ENCODE peak calls at places on chromosome 22, in ten cellular contexts. One of them, this sample, is unnamed.

GRCh38 chr22:42163515-42163914 is 32.9 kb upstream of the CYP2D6 start:
- DNase-seq in AG10803: no peak
- DNase-seq in lower lobe of right lung: no peak
- DNase-seq in fibroblast of lung: no peak
- DNase-seq in A549: no peak
- DNase-seq in CD8-positive, alpha-beta T cell: no peak
- DNase-seq in HCT116: no peak
- DNase-seq in esophagus muscularis mucosa: no peak
- DNase-seq in BE2C: no peak
- DNase-seq in cardiac fibroblast: no peak
- DNase-seq in this sample: no peak

GRCh38 chr22:41876275-41876674 is 38.6 kb downstream of the SHISA8 start:
- DNase-seq in HCT116: no peak
- DNase-seq in cardiac fibroblast: no peak
- DNase-seq in lower lobe of right lung: no peak
- DNase-seq in AG10803: peak
- DNase-seq in esophagus muscularis mucosa: no peak
- DNase-seq in CD8-positive, alpha-beta T cell: no peak
- DNase-seq in BE2C: no peak
- DNase-seq in fibroblast of lung: peak
- DNase-seq in A549: no peak
- DNase-seq in this sample: no peak

GRCh38 chr22:17699696-17700330 is 61.3 kb downstream of the BCL2L13 start:
- DNase-seq in cardiac fibroblast: no peak
- DNase-seq in BE2C: no peak
- DNase-seq in A549: no peak
- DNase-seq in esophagus muscularis mucosa: no peak
- DNase-seq in HCT116: no peak
- DNase-seq in lower lobe of right lung: no peak
- DNase-seq in AG10803: no peak
- DNase-seq in CD8-positive, alpha-beta T cell: no peak
- DNase-seq in fibroblast of lung: no peak
- DNase-seq in this sample: no peak

GRCh38 chr22:43222281-43222680 is 35.3 kb upstream of the TTLL12 start:
- DNase-seq in CD8-positive, alpha-beta T cell: no peak
- DNase-seq in HCT116: no peak
- DNase-seq in BE2C: peak
- DNase-seq in AG10803: no peak
- DNase-seq in esophagus muscularis mucosa: no peak
- DNase-seq in lower lobe of right lung: no peak
- DNase-seq in cardiac fibroblast: no peak
- DNase-seq in A549: no peak
- DNase-seq in fibroblast of lung: no peak
- DNase-seq in this sample: no peak

GRCh38 chr22:41512421-41513194 is 31.7 kb downstream of the POLR3H start:
- DNase-seq in fibroblast of lung: peak
- DNase-seq in CD8-positive, alpha-beta T cell: no peak
- DNase-seq in lower lobe of right lung: no peak
- DNase-seq in AG10803: peak
- DNase-seq in BE2C: peak
- DNase-seq in A549: peak
- DNase-seq in esophagus muscularis mucosa: no peak
- DNase-seq in HCT116: peak
- DNase-seq in cardiac fibroblast: peak
- DNase-seq in this sample: peak

GRCh38 chr22:46149998-46150549 is at the start of gene PPARA:
- DNase-seq in AG10803: peak
- DNase-seq in cardiac fibroblast: peak
- DNase-seq in lower lobe of right lung: peak
- DNase-seq in HCT116: peak
- DNase-seq in esophagus muscularis mucosa: no peak
- DNase-seq in A549: peak
- DNase-seq in BE2C: peak
- DNase-seq in CD8-positive, alpha-beta T cell: peak
- DNase-seq in fibroblast of lung: peak
- DNase-seq in this sample: peak

GRCh38 chr22:26573026-26573662 is 16.8 kb downstream of the TPST2 start:
- DNase-seq in cardiac fibroblast: peak
- DNase-seq in CD8-positive, alpha-beta T cell: peak
- DNase-seq in fibroblast of lung: peak
- DNase-seq in esophagus muscularis mucosa: no peak
- DNase-seq in lower lobe of right lung: peak
- DNase-seq in BE2C: no peak
- DNase-seq in A549: no peak
- DNase-seq in HCT116: no peak
- DNase-seq in AG10803: peak
- DNase-seq in this sample: peak

GRCh38 chr22:35140879-35141745 is 75.2 kb downstream of the ISX start:
- DNase-seq in fibroblast of lung: no peak
- DNase-seq in HCT116: no peak
- DNase-seq in cardiac fibroblast: no peak
- DNase-seq in BE2C: peak
- DNase-seq in AG10803: no peak
- DNase-seq in A549: no peak
- DNase-seq in esophagus muscularis mucosa: no peak
- DNase-seq in lower lobe of right lung: no peak
- DNase-seq in CD8-positive, alpha-beta T cell: no peak
- DNase-seq in this sample: no peak

DNA sequence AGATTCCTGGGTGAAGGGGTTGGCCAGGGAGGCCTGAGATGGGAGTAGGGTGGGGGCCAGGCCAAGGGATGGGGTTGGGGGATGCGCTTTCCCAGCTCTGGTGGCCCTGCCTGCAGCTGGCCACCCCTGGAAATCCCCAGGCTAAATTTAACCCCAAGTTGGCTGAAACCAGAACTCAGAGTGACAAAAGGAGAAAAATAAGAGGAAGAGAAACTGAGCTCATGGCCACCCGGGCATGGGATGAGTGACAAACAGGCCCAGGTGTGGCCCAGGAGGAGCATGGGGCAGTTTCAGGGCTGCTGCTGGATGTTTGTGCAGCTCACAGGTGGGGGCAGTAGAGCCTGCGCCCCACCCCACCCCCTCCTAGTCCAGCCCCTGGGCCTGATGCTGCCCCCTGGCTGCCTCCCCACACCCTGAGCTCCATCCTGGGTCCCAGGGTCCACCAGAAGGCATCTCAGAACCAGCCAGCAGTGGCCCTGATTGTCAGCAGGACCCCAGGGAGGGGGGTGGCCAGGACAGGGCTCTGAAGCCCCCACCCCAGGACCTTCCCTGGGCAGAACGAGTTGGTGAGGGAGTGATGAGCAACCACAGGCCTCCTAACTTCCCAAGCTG is 48.0 kb downstream of the IGLL5 start:
- DNase-seq in CD8-positive, alpha-beta T cell: no peak
- DNase-seq in A549: no peak
- DNase-seq in BE2C: no peak
- DNase-seq in HCT116: no peak
- DNase-seq in esophagus muscularis mucosa: no peak
- DNase-seq in lower lobe of right lung: peak
- DNase-seq in AG10803: no peak
- DNase-seq in fibroblast of lung: no peak
- DNase-seq in cardiac fibroblast: no peak
- DNase-seq in this sample: no peak
- TF ChIP-seq CTCF in CD8-positive, alpha-beta T cell: no peak
- TF ChIP-seq CTCF in A549: no peak
- TF ChIP-seq CTCF in BE2C: no peak
- TF ChIP-seq CTCF in HCT116: no peak
- TF ChIP-seq CTCF in esophagus muscularis mucosa: no peak
- TF ChIP-seq CTCF in lower lobe of right lung: no peak
- TF ChIP-seq CTCF in AG10803: no peak
- TF ChIP-seq CTCF in fibroblast of lung: no peak
- TF ChIP-seq CTCF in cardiac fibroblast: no peak
- TF ChIP-seq CTCF in this sample: no peak

GRCh38 chr22:50525104-50525958 is at the start of gene SCO2:
- DNase-seq in lower lobe of right lung: peak
- DNase-seq in esophagus muscularis mucosa: peak
- DNase-seq in HCT116: peak
- DNase-seq in fibroblast of lung: peak
- DNase-seq in cardiac fibroblast: peak
- DNase-seq in CD8-positive, alpha-beta T cell: peak
- DNase-seq in BE2C: peak
- DNase-seq in A549: peak
- DNase-seq in AG10803: peak
- DNase-seq in this sample: peak

GRCh38 chr22:50527921-50528681 is 1.7 kb downstream of the TYMP start:
- DNase-seq in CD8-positive, alpha-beta T cell: peak
- DNase-seq in BE2C: no peak
- DNase-seq in fibroblast of lung: no peak
- DNase-seq in A549: no peak
- DNase-seq in lower lobe of right lung: peak
- DNase-seq in esophagus muscularis mucosa: no peak
- DNase-seq in cardiac fibroblast: no peak
- DNase-seq in AG10803: no peak
- DNase-seq in HCT116: no peak
- DNase-seq in this sample: no peak

GRCh38 chr22:50528682-50529415 is 963 bp downstream of the TYMP start:
- DNase-seq in cardiac fibroblast: no peak
- DNase-seq in CD8-positive, alpha-beta T cell: peak
- DNase-seq in AG10803: no peak
- DNase-seq in HCT116: no peak
- DNase-seq in A549: no peak
- DNase-seq in fibroblast of lung: no peak
- DNase-seq in BE2C: no peak
- DNase-seq in lower lobe of right lung: peak
- DNase-seq in esophagus muscularis mucosa: no peak
- DNase-seq in this sample: no peak

GRCh38 chr22:50525991-50526848 is 822 bp upstream of the SCO2 start:
- DNase-seq in CD8-positive, alpha-beta T cell: peak
- DNase-seq in A549: peak
- DNase-seq in esophagus muscularis mucosa: no peak
- DNase-seq in BE2C: peak
- DNase-seq in cardiac fibroblast: peak
- DNase-seq in lower lobe of right lung: peak
- DNase-seq in fibroblast of lung: peak
- DNase-seq in HCT116: no peak
- DNase-seq in AG10803: peak
- DNase-seq in this sample: peak

DNA sequence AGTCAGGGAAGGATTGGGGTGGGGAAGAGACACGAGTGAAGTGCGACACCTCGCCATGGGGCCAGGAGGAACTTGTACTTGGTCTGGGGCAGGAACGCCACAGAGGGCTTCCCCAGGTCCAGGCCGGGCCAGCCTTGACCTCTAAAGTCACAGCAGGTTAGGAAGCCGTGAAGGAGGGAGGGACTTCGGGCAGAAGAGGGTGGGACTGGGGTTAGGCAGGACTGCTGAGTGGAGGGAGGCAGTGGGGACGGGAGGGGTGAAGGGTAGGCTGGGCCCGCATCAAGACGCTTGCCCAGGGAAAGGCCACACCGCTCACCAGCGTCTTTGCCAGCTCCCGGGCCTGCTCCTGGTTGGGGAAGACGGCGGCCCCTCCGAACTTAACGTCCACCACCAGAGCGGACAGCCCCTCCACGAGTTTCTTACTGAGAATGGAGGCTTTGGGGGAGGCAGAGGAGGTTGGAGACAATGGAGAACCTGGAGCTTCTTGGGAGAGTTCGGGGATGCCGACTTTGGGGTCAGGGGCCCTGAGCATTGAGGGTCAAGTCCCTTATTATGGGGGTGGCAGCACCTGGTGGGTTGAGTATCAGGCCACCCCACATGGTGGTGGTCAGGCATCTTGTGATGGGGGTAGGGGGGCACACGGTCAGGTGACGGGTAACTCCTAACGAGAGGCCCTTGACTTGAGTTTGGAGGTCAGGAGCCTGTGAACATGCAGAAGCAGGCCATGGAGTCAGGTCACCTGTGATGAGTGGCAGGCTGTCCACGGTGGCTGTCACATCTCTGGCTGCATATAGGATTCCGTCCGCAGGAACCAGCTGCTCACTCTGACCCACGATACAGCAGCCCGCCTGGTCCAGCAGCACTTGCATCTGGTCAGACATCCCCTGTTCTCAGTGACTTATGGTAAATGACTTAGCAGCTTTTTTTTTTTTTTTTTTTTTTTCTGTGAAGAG is 1.7 kb upstream of the SCO2 start:
- DNase-seq in CD8-positive, alpha-beta T cell: peak
- DNase-seq in fibroblast of lung: peak
- DNase-seq in cardiac fibroblast: peak
- DNase-seq in esophagus muscularis mucosa: no peak
- DNase-seq in lower lobe of right lung: peak
- DNase-seq in AG10803: peak
- DNase-seq in A549: peak
- DNase-seq in HCT116: no peak
- DNase-seq in BE2C: peak
- DNase-seq in this sample: no peak
- H3K4me3 ChIP-seq in CD8-positive, alpha-beta T cell: peak
- H3K4me3 ChIP-seq in fibroblast of lung: peak
- H3K4me3 ChIP-seq in cardiac fibroblast: peak
- H3K4me3 ChIP-seq in esophagus muscularis mucosa: peak
- H3K4me3 ChIP-seq in lower lobe of right lung: peak
- H3K4me3 ChIP-seq in AG10803: peak
- H3K4me3 ChIP-seq in A549: peak
- H3K4me3 ChIP-seq in HCT116: peak
- H3K4me3 ChIP-seq in BE2C: peak
- H3K4me3 ChIP-seq in this sample: peak

GRCh38 chr22:38461057-38461413 is 6.0 kb upstream of the KCNJ4 start:
- DNase-seq in cardiac fibroblast: no peak
- DNase-seq in esophagus muscularis mucosa: no peak
- DNase-seq in HCT116: no peak
- DNase-seq in lower lobe of right lung: no peak
- DNase-seq in CD8-positive, alpha-beta T cell: no peak
- DNase-seq in BE2C: no peak
- DNase-seq in fibroblast of lung: no peak
- DNase-seq in A549: no peak
- DNase-seq in AG10803: no peak
- DNase-seq in this sample: no peak

GRCh38 chr22:38462960-38463784 is 4.7 kb upstream of the KDELR3 start:
- DNase-seq in fibroblast of lung: no peak
- DNase-seq in HCT116: no peak
- DNase-seq in CD8-positive, alpha-beta T cell: no peak
- DNase-seq in AG10803: no peak
- DNase-seq in BE2C: no peak
- DNase-seq in A549: no peak
- DNase-seq in lower lobe of right lung: no peak
- DNase-seq in cardiac fibroblast: peak
- DNase-seq in esophagus muscularis mucosa: no peak
- DNase-seq in this sample: no peak

GRCh38 chr22:38460367-38460952 is 5.5 kb upstream of the KCNJ4 start:
- DNase-seq in fibroblast of lung: no peak
- DNase-seq in HCT116: no peak
- DNase-seq in CD8-positive, alpha-beta T cell: no peak
- DNase-seq in A549: no peak
- DNase-seq in lower lobe of right lung: no peak
- DNase-seq in esophagus muscularis mucosa: no peak
- DNase-seq in cardiac fibroblast: no peak
- DNase-seq in AG10803: no peak
- DNase-seq in BE2C: no peak
- DNase-seq in this sample: no peak

GRCh38 chr22:38464992-38465672 is 2.8 kb upstream of the KDELR3 start:
- DNase-seq in AG10803: no peak
- DNase-seq in fibroblast of lung: no peak
- DNase-seq in BE2C: no peak
- DNase-seq in A549: no peak
- DNase-seq in cardiac fibroblast: no peak
- DNase-seq in HCT116: no peak
- DNase-seq in CD8-positive, alpha-beta T cell: no peak
- DNase-seq in lower lobe of right lung: peak
- DNase-seq in esophagus muscularis mucosa: no peak
- DNase-seq in this sample: no peak

DNA sequence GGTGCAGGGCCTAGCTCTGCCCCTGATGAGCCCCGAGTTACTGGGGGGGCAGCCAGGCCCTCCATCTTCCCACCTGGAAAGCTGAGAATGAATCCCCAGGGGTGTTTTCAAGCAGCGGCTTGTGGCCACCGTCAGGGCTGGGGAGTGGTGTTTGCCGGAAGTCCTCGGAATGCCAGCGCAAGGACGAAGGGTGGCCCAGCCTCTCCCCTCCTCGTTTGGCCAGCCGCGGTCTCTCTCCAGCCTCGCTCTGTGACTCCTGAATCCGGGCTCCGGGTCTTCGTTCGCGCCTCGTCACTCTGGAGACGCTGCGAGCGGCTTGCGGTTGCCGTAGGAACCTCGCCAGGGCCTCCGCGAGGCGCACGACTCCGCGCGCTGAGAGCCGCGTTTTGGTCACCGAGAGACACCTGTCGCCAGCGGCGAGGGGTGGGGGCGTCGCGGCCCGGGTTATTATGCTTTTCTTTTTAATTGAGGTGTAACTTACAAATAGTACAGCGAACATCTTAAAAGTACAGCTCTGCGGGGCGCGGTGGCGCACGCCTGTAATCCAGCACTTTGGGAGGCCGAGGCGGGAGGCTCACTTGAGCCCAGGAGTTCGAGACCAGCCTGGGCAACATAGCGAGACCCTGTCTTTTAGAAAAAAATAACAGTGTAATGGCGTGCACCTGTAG is 6.3 kb upstream of the KDELR3 start:
- DNase-seq in cardiac fibroblast: peak
- DNase-seq in lower lobe of right lung: peak
- DNase-seq in CD8-positive, alpha-beta T cell: peak
- DNase-seq in AG10803: peak
- DNase-seq in esophagus muscularis mucosa: no peak
- DNase-seq in A549: peak
- DNase-seq in fibroblast of lung: peak
- DNase-seq in BE2C: peak
- DNase-seq in HCT116: peak
- DNase-seq in this sample: peak
- TF ChIP-seq CTCF in cardiac fibroblast: no peak
- TF ChIP-seq CTCF in lower lobe of right lung: no peak
- TF ChIP-seq CTCF in CD8-positive, alpha-beta T cell: no peak
- TF ChIP-seq CTCF in AG10803: no peak
- TF ChIP-seq CTCF in esophagus muscularis mucosa: no peak
- TF ChIP-seq CTCF in A549: no peak
- TF ChIP-seq CTCF in fibroblast of lung: no peak
- TF ChIP-seq CTCF in BE2C: no peak
- TF ChIP-seq CTCF in HCT116: no peak
- TF ChIP-seq CTCF in this sample: no peak

GRCh38 chr22:37417264-37417663 is 10.0 kb downstream of the ELFN2 start:
- DNase-seq in AG10803: no peak
- DNase-seq in A549: no peak
- DNase-seq in fibroblast of lung: no peak
- DNase-seq in esophagus muscularis mucosa: no peak
- DNase-seq in lower lobe of right lung: no peak
- DNase-seq in CD8-positive, alpha-beta T cell: no peak
- DNase-seq in BE2C: no peak
- DNase-seq in cardiac fibroblast: no peak
- DNase-seq in HCT116: no peak
- DNase-seq in this sample: no peak
- H3K4me3 ChIP-seq in AG10803: no peak
- H3K4me3 ChIP-seq in A549: no peak
- H3K4me3 ChIP-seq in fibroblast of lung: no peak
- H3K4me3 ChIP-seq in esophagus muscularis mucosa: no peak
- H3K4me3 ChIP-seq in lower lobe of right lung: no peak
- H3K4me3 ChIP-seq in CD8-positive, alpha-beta T cell: no peak
- H3K4me3 ChIP-seq in BE2C: no peak
- H3K4me3 ChIP-seq in cardiac fibroblast: no peak
- H3K4me3 ChIP-seq in HCT116: no peak
- H3K4me3 ChIP-seq in this sample: no peak

This sample was measured in astrocyte of the spinal cord.